ENCODE peak calls at places on chromosomes 5 and 9, in five cellular contexts. One of them, this sample, is unnamed.

GRCh38 chr5:180143656-180144364 is 65.2 kb downstream of the RASGEF1C start:
- DNase-seq in HuH-7.5: no peak
- DNase-seq in MV-4-11: no peak
- DNase-seq in T-helper 9 cell: no peak
- DNase-seq in NCI-H510A treated with DMSO at 0.1 percent for 48 hours: no peak
- DNase-seq in this sample: no peak

GRCh38 chr5:42035526-42035925 is 110.4 kb downstream of the FBXO4 start:
- DNase-seq in MV-4-11: no peak
- DNase-seq in HuH-7.5: no peak
- DNase-seq in NCI-H510A treated with DMSO at 0.1 percent for 48 hours: no peak
- DNase-seq in T-helper 9 cell: no peak
- DNase-seq in this sample: no peak

GRCh38 chr5:177296581-177296980 is 6.9 kb downstream of the RAB24 start:
- DNase-seq in HuH-7.5: no peak
- DNase-seq in MV-4-11: no peak
- DNase-seq in NCI-H510A treated with DMSO at 0.1 percent for 48 hours: no peak
- DNase-seq in T-helper 9 cell: no peak
- DNase-seq in this sample: no peak

GRCh38 chr5:143582176-143582575 is 178.7 kb upstream of the NR3C1 start:
- DNase-seq in MV-4-11: no peak
- DNase-seq in T-helper 9 cell: no peak
- DNase-seq in NCI-H510A treated with DMSO at 0.1 percent for 48 hours: peak
- DNase-seq in HuH-7.5: no peak
- DNase-seq in this sample: no peak

GRCh38 chr5:173878224-173878967 is 9.8 kb upstream of the CPEB4 start:
- DNase-seq in MV-4-11: no peak
- DNase-seq in T-helper 9 cell: no peak
- DNase-seq in HuH-7.5: no peak
- DNase-seq in NCI-H510A treated with DMSO at 0.1 percent for 48 hours: no peak
- DNase-seq in this sample: no peak

GRCh38 chr9:130320697-130321080 is 55.1 kb downstream of the HMCN2 start:
- DNase-seq in T-helper 9 cell: no peak
- DNase-seq in NCI-H510A treated with DMSO at 0.1 percent for 48 hours: no peak
- DNase-seq in HuH-7.5: no peak
- DNase-seq in MV-4-11: no peak
- DNase-seq in this sample: no peak

GRCh38 chr9:92600742-92601261 is 65.0 kb upstream of the ECM2 start:
- DNase-seq in T-helper 9 cell: no peak
- DNase-seq in NCI-H510A treated with DMSO at 0.1 percent for 48 hours: no peak
- DNase-seq in MV-4-11: no peak
- DNase-seq in HuH-7.5: no peak
- DNase-seq in this sample: no peak

GRCh38 chr5:51397996-51398395 is 14.7 kb downstream of the ISL1 start:
- DNase-seq in HuH-7.5: no peak
- DNase-seq in NCI-H510A treated with DMSO at 0.1 percent for 48 hours: no peak
- DNase-seq in MV-4-11: no peak
- DNase-seq in T-helper 9 cell: no peak
- DNase-seq in this sample: no peak

GRCh38 chr5:10030219-10030831 is 219.4 kb downstream of the ATPSCKMT start:
- DNase-seq in HuH-7.5: no peak
- DNase-seq in T-helper 9 cell: no peak
- DNase-seq in MV-4-11: no peak
- DNase-seq in NCI-H510A treated with DMSO at 0.1 percent for 48 hours: no peak
- DNase-seq in this sample: no peak

GRCh38 chr5:89981871-89982773 is 427.4 kb downstream of the CETN3 start:
- DNase-seq in HuH-7.5: no peak
- DNase-seq in MV-4-11: no peak
- DNase-seq in NCI-H510A treated with DMSO at 0.1 percent for 48 hours: peak
- DNase-seq in T-helper 9 cell: no peak
- DNase-seq in this sample: no peak

GRCh38 chr9:130045657-130046450 is 2.9 kb upstream of the FNBP1 start:
- DNase-seq in MV-4-11: peak
- DNase-seq in NCI-H510A treated with DMSO at 0.1 percent for 48 hours: no peak
- DNase-seq in HuH-7.5: no peak
- DNase-seq in T-helper 9 cell: no peak
- DNase-seq in this sample: no peak

GRCh38 chr9:95197692-95198271 is 119.7 kb downstream of the FANCC start:
- DNase-seq in MV-4-11: no peak
- DNase-seq in NCI-H510A treated with DMSO at 0.1 percent for 48 hours: no peak
- DNase-seq in HuH-7.5: no peak
- DNase-seq in T-helper 9 cell: no peak
- DNase-seq in this sample: no peak

GRCh38 chr5:179316111-179316551 is 29.1 kb downstream of the ADAMTS2 start:
- DNase-seq in MV-4-11: no peak
- DNase-seq in T-helper 9 cell: no peak
- DNase-seq in HuH-7.5: no peak
- DNase-seq in NCI-H510A treated with DMSO at 0.1 percent for 48 hours: no peak
- DNase-seq in this sample: no peak

GRCh38 chr9:114989600-114990410 is 59.4 kb upstream of the TNFSF8 start:
- DNase-seq in MV-4-11: no peak
- DNase-seq in NCI-H510A treated with DMSO at 0.1 percent for 48 hours: no peak
- DNase-seq in T-helper 9 cell: no peak
- DNase-seq in HuH-7.5: no peak
- DNase-seq in this sample: no peak

GRCh38 chr5:53681079-53681478 is 120.6 kb downstream of the NDUFS4 start:
- DNase-seq in MV-4-11: no peak
- DNase-seq in HuH-7.5: no peak
- DNase-seq in NCI-H510A treated with DMSO at 0.1 percent for 48 hours: no peak
- DNase-seq in T-helper 9 cell: no peak
- DNase-seq in this sample: no peak

GRCh38 chr5:39880985-39881384 is 456.2 kb upstream of the DAB2 start:
- DNase-seq in T-helper 9 cell: no peak
- DNase-seq in MV-4-11: no peak
- DNase-seq in HuH-7.5: no peak
- DNase-seq in NCI-H510A treated with DMSO at 0.1 percent for 48 hours: no peak
- DNase-seq in this sample: no peak

GRCh38 chr5:91166040-91166807 is 216.9 kb downstream of the ARRDC3 start:
- DNase-seq in HuH-7.5: no peak
- DNase-seq in T-helper 9 cell: no peak
- DNase-seq in NCI-H510A treated with DMSO at 0.1 percent for 48 hours: no peak
- DNase-seq in MV-4-11: no peak
- DNase-seq in this sample: no peak

This sample was measured in RKO.